ENCODE peak calls at places on chromosomes 12 and 14, in five cellular contexts. P is myocyte, U is NCI-H2081, D is MV-4-11, Y is Kasumi-1. B is an unnamed sample.

GRCh38 chr12:117294206-117294605 is 67.2 kb downstream of the NOS1 start:
- DNase-seq in Y (no peak), U (no peak), P (no peak), D (no peak), B (no peak)

GRCh38 chr12:52876371-52876770 is 27.6 kb upstream of the KRT78 start:
- DNase-seq in P (no peak), Y (no peak), D (no peak), U (no peak), B (no peak)

GRCh38 chr12:19166387-19166786 is 36.9 kb downstream of the PLEKHA5 start:
- DNase-seq in D (no peak), Y (no peak), U (no peak), P (no peak), B (no peak)

GRCh38 chr12:55729592-55730446 is 1.0 kb upstream of the CD63 start:
- DNase-seq in Y (peak; percentile 90), U (peak; percentile 68), D (peak; percentile 84), P (peak; percentile 76), B (peak; percentile 71)

GRCh38 chr14:57352771-57353170 is 37.6 kb upstream of the NAA30 start:
- DNase-seq in U (no peak), Y (no peak), D (no peak), P (no peak), B (no peak)

GRCh38 chr14:57512221-57512620 is 18.6 kb upstream of the CCDC198 start:
- DNase-seq in Y (no peak), U (no peak), D (no peak), P (no peak), B (no peak)

GRCh38 chr12:79596719-79597350 is 93.9 kb downstream of the PAWR start:
- DNase-seq in P (no peak), Y (no peak), D (no peak), U (no peak), B (no peak)

GRCh38 chr14:70641548-70642312 is at the start of gene TTC9:
- DNase-seq in P (peak; percentile 53), Y (no peak), U (peak; percentile 34), D (no peak), B (no peak)

GRCh38 chr12:98838282-98838681 is 193.2 kb downstream of the APAF1 start:
- DNase-seq in D (no peak), U (no peak), P (peak; percentile 5), Y (no peak), B (no peak)

GRCh38 chr12:91958816-91959215 is 186.8 kb downstream of the BTG1 start:
- DNase-seq in P (peak; percentile 54), Y (no peak), U (no peak), D (no peak), B (no peak)

GRCh38 chr14:62592877-62593276 is 452.4 kb downstream of the KCNH5 start:
- DNase-seq in U (no peak), P (no peak), Y (no peak), D (no peak), B (no peak)

GRCh38 chr14:31297701-31298344 is 90.2 kb upstream of the HECTD1 start:
- DNase-seq in P (no peak), D (no peak), U (no peak), Y (no peak), B (no peak)

GRCh38 chr14:74578479-74578878 is 33.6 kb downstream of the LTBP2 start:
- DNase-seq in Y (no peak), P (no peak), D (no peak), U (no peak), B (no peak)

GRCh38 chr14:89357655-89358297 is 59.3 kb downstream of the FOXN3 start:
- DNase-seq in U (no peak), Y (no peak), D (peak; percentile 91), P (no peak), B (peak; percentile 38)

GRCh38 chr14:33679461-33680225 is 271.2 kb downstream of the EGLN3 start:
- DNase-seq in P (peak; percentile 28), U (no peak), D (no peak), Y (no peak), B (no peak)

GRCh38 chr12:62446741-62447452 is 19.7 kb upstream of the MON2 start:
- DNase-seq in P (no peak), D (peak; percentile 9), U (no peak), Y (no peak), B (no peak)

GRCh38 chr14:32611752-32612151 is 282.7 kb downstream of the AKAP6 start:
- DNase-seq in D (no peak), P (peak; percentile 46), Y (no peak), U (no peak), B (no peak)

GRCh38 chr12:68319988-68320623 is 12.1 kb downstream of the MDM1 start:
- DNase-seq in D (no peak), Y (no peak), U (no peak), P (no peak), B (no peak)

GRCh38 chr14:68585690-68586089 is 207.2 kb downstream of the ZFP36L1 start:
- DNase-seq in U (no peak), P (no peak), Y (no peak), D (no peak), B (no peak)

GRCh38 chr14:34632451-34632850 is 2.5 kb upstream of the SNX6 start:
- DNase-seq in U (no peak), P (no peak), Y (no peak), D (no peak), B (no peak)

GRCh38 chr14:34035934-34036250 is 85.0 kb upstream of the EGLN3 start:
- DNase-seq in P (no peak), Y (no peak), D (no peak), U (no peak), B (no peak)

GRCh38 chr12:107242189-107242588 is 148.8 kb upstream of the CRY1 start:
- DNase-seq in U (no peak), Y (no peak), P (no peak), D (no peak), B (no peak)

GRCh38 chr12:101924647-101925046 is 47.3 kb downstream of the DRAM1 start:
- DNase-seq in Y (no peak), P (peak; percentile 46), D (peak; percentile 58), U (no peak), B (no peak)

GRCh38 chr14:104718147-104718546 is 5.9 kb upstream of the ADSS1 start:
- DNase-seq in Y (no peak), D (no peak), P (no peak), U (no peak), B (no peak)

GRCh38 chr14:100498068-100498467 is 89.1 kb downstream of the BEGAIN start:
- DNase-seq in Y (no peak), D (no peak), U (peak; percentile 17), P (no peak), B (no peak)

GRCh38 chr12:118960865-118961264 is 20.5 kb upstream of the SRRM4 start:
- DNase-seq in P (no peak), Y (no peak), D (no peak), U (no peak), B (no peak)

GRCh38 chr12:117646595-117646994 is 285.2 kb upstream of the NOS1 start:
- DNase-seq in D (no peak), U (no peak), Y (no peak), P (no peak), B (no peak)

GRCh38 chr14:64387232-64387737 is 868 bp upstream of the MTHFD1 start:
- DNase-seq in D (no peak), P (peak; percentile 49), Y (no peak), U (no peak), B (no peak)

GRCh38 chr12:14841761-14842160 is 1.6 kb downstream of the ART4 start:
- DNase-seq in P (peak; percentile 70), D (no peak), U (no peak), Y (no peak), B (no peak)

GRCh38 chr14:68786491-68787234 is 6.2 kb downstream of the ZFP36L1 start:
- DNase-seq in U (no peak), Y (no peak), D (peak; percentile 33), P (peak; percentile 84), B (no peak)

GRCh38 chr14:68333265-68333664 is 459.6 kb downstream of the ZFP36L1 start:
- DNase-seq in P (no peak), D (peak; percentile 77), U (no peak), Y (no peak), B (no peak)

GRCh38 chr12:98912401-98912800 is 267.3 kb downstream of the APAF1 start:
- DNase-seq in Y (no peak), P (no peak), D (no peak), U (no peak), B (no peak)

GRCh38 chr12:7642876-7643309 is 22.8 kb downstream of the APOBEC1 start:
- DNase-seq in Y (no peak), P (no peak), D (peak; percentile 32), U (no peak), B (no peak)

GRCh38 chr14:85391892-85392291 is 138.1 kb upstream of the FLRT2 start:
- DNase-seq in Y (no peak), D (no peak), U (no peak), P (no peak), B (no peak)

GRCh38 chr14:36423430-36423829 is 96.6 kb downstream of the NKX2-1 start:
- DNase-seq in U (no peak), P (no peak), D (no peak), Y (no peak), B (no peak)

GRCh38 chr14:20327005-20327869 is 5.8 kb downstream of the CCNB1IP1 start:
- DNase-seq in P (peak; percentile 75), Y (peak; percentile 79), U (peak; percentile 22), D (peak; percentile 57), B (peak; percentile 25)

GRCh38 chr14:103343164-103343879 is 9.3 kb downstream of the EIF5 start:
- DNase-seq in U (no peak), P (no peak), D (no peak), Y (no peak), B (no peak)

GRCh38 chr12:111816065-111816615 is 25.9 kb upstream of the MAPKAPK5 start:
- DNase-seq in U (no peak), Y (no peak), D (peak; percentile 6), P (no peak), B (no peak)